ENCODE peak calls at places on chromosomes 1 and 21, in eight cellular contexts. J is stimulated activated naive CD8-positive, alpha-beta T cell treated with anti-CD3 and anti-CD28 coated beads, Interleukin-15, Interleukin-2, amounts not matched to agents 100 U/mL and 50 U/mL, for 24 hours; D is kidney; H is NCI-H446; O is upper lobe of right lung; Q is stimulated activated CD4-positive, alpha-beta T cell treated with anti-CD3 and anti-CD28 coated beads, Interleukin-1b, Interleukin-23, amount 100 ng/mL, for 4 hours; L is GF-D8; Z is amniotic stem cell. U is an unnamed sample.

GRCh38 chr1:81836007-81836626 is 35.4 kb downstream of the ADGRL2 start:
- DNase-seq in J (no peak), D (no peak), H (no peak), O (no peak), Q (no peak), L (no peak), Z (no peak), U (no peak)

GRCh38 chr1:183590225-183591191 is at the start of gene NCF2:
- DNase-seq in J (peak), D (no peak), H (no peak), O (no peak), Q (peak), L (peak), Z (no peak), U (no peak)

GRCh38 chr21:32392299-32392879 is 423 bp downstream of the URB1 start:
- DNase-seq in J (no peak), D (no peak), H (peak), O (no peak), Q (no peak), L (no peak), Z (no peak), U (peak)

GRCh38 chr1:168465942-168466702 is 77.7 kb downstream of the XCL2 start:
- DNase-seq in J (peak), D (no peak), H (peak), O (no peak), Q (peak), L (peak), Z (no peak), U (no peak)

GRCh38 chr1:61445269-61445825 is 279.6 kb downstream of the TM2D1 start:
- DNase-seq in J (no peak), D (no peak), H (no peak), O (no peak), Q (no peak), L (no peak), Z (no peak), U (no peak)

GRCh38 chr1:192861860-192862259 is 53.0 kb downstream of the RGS2 start:
- DNase-seq in J (no peak), D (no peak), H (no peak), O (no peak), Q (no peak), L (no peak), Z (no peak), U (no peak)

GRCh38 chr1:66980745-66981367 is 56.1 kb downstream of the MIER1 start:
- DNase-seq in J (no peak), D (no peak), H (no peak), O (no peak), Q (no peak), L (no peak), Z (no peak), U (no peak)

GRCh38 chr1:206001476-206001888 is 1.7 kb downstream of the RAB7B start:
- DNase-seq in J (peak), D (no peak), H (no peak), O (peak), Q (no peak), L (peak), Z (peak), U (peak)

GRCh38 chr1:233491953-233492627 is 121.8 kb upstream of the KCNK1 start:
- DNase-seq in J (no peak), D (no peak), H (no peak), O (no peak), Q (no peak), L (no peak), Z (no peak), U (no peak)

GRCh38 chr1:97999320-97999719 is 78.5 kb upstream of the DPYD start:
- DNase-seq in J (no peak), D (no peak), H (no peak), O (no peak), Q (no peak), L (no peak), Z (peak), U (peak)

GRCh38 chr1:87872189-87872588 is 543.5 kb downstream of the LMO4 start:
- DNase-seq in J (no peak), D (no peak), H (no peak), O (no peak), Q (no peak), L (no peak), Z (no peak), U (no peak)

GRCh38 chr1:935751-936231 is 12.1 kb downstream of the SAMD11 start:
- DNase-seq in J (no peak), D (no peak), H (peak), O (no peak), Q (no peak), L (no peak), Z (no peak), U (peak)

GRCh38 chr1:114482585-114482984 is 28.4 kb downstream of the TRIM33 start:
- DNase-seq in J (no peak), D (no peak), H (no peak), O (no peak), Q (no peak), L (peak), Z (no peak), U (peak)

GRCh38 chr1:1347663-1348419 is 1.4 kb downstream of the DVL1 start:
- DNase-seq in J (no peak), D (peak), H (no peak), O (peak), Q (no peak), L (no peak), Z (no peak), U (peak)

GRCh38 chr21:36385233-36385908 is at the start of gene CHAF1B:
- DNase-seq in J (peak), D (peak), H (peak), O (peak), Q (peak), L (peak), Z (peak), U (peak)

GRCh38 chr1:1167416-1168155 is 6.1 kb upstream of the TTLL10 start:
- DNase-seq in J (no peak), D (peak), H (no peak), O (no peak), Q (no peak), L (no peak), Z (no peak), U (no peak)

GRCh38 chr1:143660354-143660941 is 311.3 kb downstream of the FAM72C start:
- DNase-seq in J (no peak), D (peak), H (no peak), O (no peak), Q (no peak), L (no peak), Z (no peak), U (no peak)

GRCh38 chr1:77039739-77040138 is 172.5 kb downstream of the ST6GALNAC5 start:
- DNase-seq in J (no peak), D (no peak), H (peak), O (no peak), Q (no peak), L (no peak), Z (peak), U (peak)

GRCh38 chr1:111535256-111536191 is 32.1 kb upstream of the ADORA3 start:
- DNase-seq in J (no peak), D (no peak), H (no peak), O (no peak), Q (no peak), L (no peak), Z (no peak), U (no peak)

GRCh38 chr1:187275985-187276580 is 447.3 kb downstream of the PLA2G4A start:
- DNase-seq in J (no peak), D (no peak), H (peak), O (no peak), Q (no peak), L (no peak), Z (no peak), U (no peak)

GRCh38 chr1:100290291-100290690 is 24.3 kb downstream of the RTCA start:
- DNase-seq in J (no peak), D (no peak), H (no peak), O (no peak), Q (no peak), L (no peak), Z (no peak), U (no peak)

GRCh38 chr21:34640858-34641257 is 25.9 kb upstream of the RCAN1 start:
- DNase-seq in J (no peak), D (no peak), H (no peak), O (no peak), Q (no peak), L (no peak), Z (peak), U (peak)